ENCODE peak calls at places on chromosomes 5 and 9, in four cellular contexts. M, J, I and E are unnamed samples.

GRCh38 chr5:8913522-8913921 is 632.4 kb downstream of the SEMA5A start:
- DNase-seq in J (no peak), M (peak; percentile 80), I (no peak), E (no peak)

GRCh38 chr9:127980056-127980705 is 608 bp downstream of the EEIG1 start:
- DNase-seq in M (peak; percentile 67), J (peak; percentile 68), I (peak; percentile 65), E (no peak)

GRCh38 chr9:68538200-68538599 is 2.5 kb downstream of the TMEM252 start:
- DNase-seq in I (no peak), M (no peak), J (no peak), E (no peak)

GRCh38 chr5:150499437-150499956 is 8.4 kb upstream of the NDST1 start:
- DNase-seq in J (no peak), M (no peak), I (peak; percentile 29), E (no peak)

GRCh38 chr9:81789751-81790150 is 100.4 kb upstream of the TLE1 start:
- DNase-seq in I (no peak), J (no peak), M (no peak), E (no peak)

GRCh38 chr5:160463775-160464465 is 42.3 kb downstream of the PTTG1 start:
- DNase-seq in I (no peak), J (no peak), M (no peak), E (no peak)

GRCh38 chr5:29899583-29899982 is 1293.9 kb upstream of the CDH6 start:
- DNase-seq in J (no peak), M (no peak), I (no peak), E (no peak)

GRCh38 chr5:159763564-159763963 is 152.7 kb upstream of the ADRA1B start:
- DNase-seq in J (no peak), M (no peak), I (no peak), E (no peak)

GRCh38 chr5:41747291-41747690 is 122.9 kb downstream of the OXCT1 start:
- DNase-seq in J (no peak), I (no peak), M (no peak), E (no peak)

GRCh38 chr5:15929616-15930303 is 249.8 kb downstream of the MARCHF11 start:
- DNase-seq in I (no peak), M (no peak), J (no peak), E (no peak)

GRCh38 chr5:71932649-71933338 is 174.5 kb upstream of the MAP1B start:
- DNase-seq in M (no peak), I (no peak), J (peak; percentile 74), E (no peak)

GRCh38 chr5:74009502-74009901 is 383.5 kb downstream of the ARHGEF28 start:
- DNase-seq in M (no peak), J (no peak), I (no peak), E (no peak)

GRCh38 chr9:70389642-70390266 is 24.7 kb downstream of the KLF9 start:
- DNase-seq in M (no peak), I (no peak), J (no peak), E (no peak)

GRCh38 chr5:74132485-74132884 is 506.5 kb downstream of the ARHGEF28 start:
- DNase-seq in I (no peak), J (no peak), M (no peak), E (no peak)

GRCh38 chr9:87684627-87685204 is 41.2 kb upstream of the CTSL start:
- DNase-seq in J (no peak), I (no peak), M (no peak), E (no peak)

GRCh38 chr5:40221796-40222195 is 457.9 kb upstream of the PTGER4 start:
- DNase-seq in I (no peak), M (no peak), J (no peak), E (no peak)

GRCh38 chr5:62691946-62692345 is 113.3 kb downstream of the LRRC70 start:
- DNase-seq in M (peak; percentile 86), I (no peak), J (no peak), E (no peak)

GRCh38 chr5:5470933-5471332 is 48.5 kb downstream of the ICE1 start:
- DNase-seq in J (no peak), M (no peak), I (no peak), E (no peak)

GRCh38 chr5:107217721-107218130 is 453.0 kb downstream of the EFNA5 start:
- DNase-seq in J (peak; percentile 62), M (no peak), I (no peak), E (no peak)

GRCh38 chr9:127974002-127974768 is 6.6 kb downstream of the EEIG1 start:
- DNase-seq in J (peak; percentile 37), I (no peak), M (no peak), E (no peak)

GRCh38 chr9:127330501-127330900 is 65.9 kb downstream of the GARNL3 start:
- DNase-seq in M (no peak), J (no peak), I (no peak), E (no peak)

GRCh38 chr5:43608406-43608805 is 5.4 kb downstream of the NNT start:
- DNase-seq in I (no peak), M (no peak), J (no peak), E (no peak)

GRCh38 chr9:33139421-33140228 is 27.5 kb downstream of the B4GALT1 start:
- DNase-seq in M (no peak), J (peak; percentile 88), I (no peak), E (no peak)

GRCh38 chr5:160894-161540 is 30.3 kb upstream of the LRRC14B start:
- DNase-seq in M (no peak), I (no peak), J (no peak), E (no peak)

GRCh38 chr5:95818181-95819147 is 4.1 kb downstream of the GLRX start:
- DNase-seq in M (no peak), J (no peak), I (peak; percentile 49), E (no peak)

GRCh38 chr9:124593080-124594058 is 86.2 kb upstream of the NR5A1 start:
- DNase-seq in J (no peak), M (no peak), I (no peak), E (no peak)

GRCh38 chr9:125633116-125633743 is 73.8 kb downstream of the MAPKAP1 start:
- DNase-seq in J (no peak), I (no peak), M (no peak), E (no peak)

GRCh38 chr5:150141544-150142188 is 14.0 kb downstream of the PDGFRB start:
- DNase-seq in M (no peak), J (no peak), I (no peak), E (no peak)

GRCh38 chr5:25823330-25823873 is 1178.6 kb upstream of the CDH10 start:
- DNase-seq in M (no peak), I (no peak), J (no peak), E (no peak)

GRCh38 chr5:76236684-76237083 is 153.5 kb downstream of the SV2C start:
- DNase-seq in I (no peak), M (no peak), J (no peak), E (no peak)

DNA sequence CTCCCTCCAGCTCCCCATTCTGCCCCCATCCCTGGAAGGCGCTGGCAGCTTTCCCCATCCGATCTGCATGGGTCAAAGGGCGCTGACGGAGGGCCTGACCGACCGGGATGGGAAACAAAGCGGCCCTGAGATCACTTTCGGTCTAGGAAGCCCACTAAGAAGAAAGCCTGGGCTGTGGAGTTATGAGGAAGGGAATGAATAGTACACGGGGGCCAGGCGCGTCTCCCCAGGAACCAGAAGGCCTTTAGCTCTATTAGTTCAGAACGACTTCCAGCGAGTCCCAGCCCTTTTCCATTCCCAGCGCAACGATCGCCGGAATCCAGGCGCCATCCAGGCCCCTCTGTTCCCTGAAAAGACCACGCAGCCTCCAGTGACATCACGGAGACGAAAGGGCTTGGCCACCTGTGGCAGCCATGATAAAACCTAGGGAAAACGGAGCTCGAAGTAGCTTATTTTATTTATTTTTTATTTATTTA is 70.1 kb upstream of the CCDC180 start:
- DNase-seq in J (no peak), I (no peak), M (no peak), E (no peak)
- H3K27ac ChIP-seq in J (no peak overlapping the region), I (no peak overlapping the region), M (no peak overlapping the region), E (no peak overlapping the region)

GRCh38 chr5:125202353-125202752 is 455.9 kb upstream of the ZNF608 start:
- DNase-seq in I (no peak), M (no peak), J (no peak), E (no peak)
- H3K4me1 ChIP-seq in I (peaks cover 41% of the 10 kb centered on the region), M (no peaks in the 10 kb centered on the region), J (no peaks in the 10 kb centered on the region), E (no peaks in the 10 kb centered on the region)

GRCh38 chr9:73162987-73163763 is 11.5 kb downstream of the ANXA1 start:
- DNase-seq in I (no peak), M (no peak), J (no peak), E (no peak)

GRCh38 chr9:73166453-73166852 is 14.8 kb downstream of the ANXA1 start:
- DNase-seq in M (no peak), I (no peak), J (no peak), E (no peak)

GRCh38 chr9:73170185-73170957 is 18.7 kb downstream of the ANXA1 start:
- DNase-seq in I (no peak), J (no peak), M (no peak), E (no peak)

GRCh38 chr9:73165911-73166310 is 14.2 kb downstream of the ANXA1 start:
- DNase-seq in M (no peak), J (no peak), I (no peak), E (no peak)

GRCh38 chr9:73167614-73168013 is 15.9 kb downstream of the ANXA1 start:
- DNase-seq in J (no peak), I (no peak), M (no peak), E (no peak)
- H3K36me3 ChIP-seq in J (peaks cover 94% of the 10 kb centered on the region), I (no peaks in the 10 kb centered on the region), M (no peaks in the 10 kb centered on the region), E (peaks cover 6% of the 10 kb centered on the region)

GRCh38 chr9:131728961-131729360 is 10.9 kb downstream of the RAPGEF1 start:
- DNase-seq in I (peak; percentile 90), M (peak; percentile 71), J (no peak), E (peak; percentile 83)
- H3K27ac ChIP-seq in I (peak overlapping the region; percentile 100), M (peak overlapping the region; percentile 100), J (peak overlapping the region; percentile 11), E (peak overlapping the region; percentile 76)

GRCh38 chr5:132266836-132267160 is 9.3 kb downstream of the PDLIM4 start:
- DNase-seq in M (no peak), J (no peak), I (no peak), E (no peak)

GRCh38 chr5:132265336-132266030 is 8.0 kb downstream of the PDLIM4 start:
- DNase-seq in I (no peak), J (no peak), M (no peak), E (no peak)

GRCh38 chr5:132264546-132265335 is 7.2 kb downstream of the PDLIM4 start:
- DNase-seq in J (no peak), M (no peak), I (no peak), E (no peak)

GRCh38 chr5:132267166-132267739 is 9.8 kb downstream of the PDLIM4 start:
- DNase-seq in J (no peak), M (no peak), I (no peak), E (no peak)

DNA sequence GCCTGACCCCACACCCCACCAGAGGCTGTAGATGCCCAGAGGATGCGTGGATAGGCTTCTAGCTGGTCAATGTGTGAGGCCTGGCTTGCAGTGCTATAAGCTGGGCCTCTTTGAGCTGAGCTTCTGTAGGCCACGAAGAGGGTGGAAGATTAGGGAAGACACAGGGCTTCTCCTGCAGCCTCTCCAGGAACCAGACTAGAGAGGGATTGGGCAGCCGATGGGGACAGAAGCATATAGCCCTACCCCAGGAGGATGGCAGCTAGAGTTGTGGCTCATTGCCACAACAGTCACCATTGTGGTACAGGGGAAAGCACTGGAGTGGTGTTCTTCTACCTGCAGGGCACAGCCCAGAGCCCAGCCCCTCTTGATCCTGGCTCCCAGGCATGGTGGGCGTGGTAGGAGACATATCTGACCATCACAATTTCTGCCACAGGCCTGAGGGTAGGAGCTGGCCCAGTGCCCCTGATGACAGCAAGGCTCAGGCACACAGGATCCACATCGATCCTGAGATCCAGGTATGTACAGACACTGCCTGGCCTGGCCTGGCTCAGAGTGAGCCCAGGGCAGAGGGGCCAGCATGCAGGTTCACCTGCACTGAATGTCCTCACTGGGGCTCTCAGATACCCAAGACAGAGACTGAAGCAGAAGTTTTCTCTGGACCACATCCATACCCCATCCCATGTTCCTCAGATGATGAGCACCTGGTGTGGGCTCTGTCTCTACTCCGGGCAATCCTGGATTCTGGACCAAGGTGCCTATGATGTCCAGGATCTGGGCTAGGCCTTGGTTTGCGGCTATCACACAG is 8.7 kb downstream of the PDLIM4 start:
- DNase-seq in M (no peak), J (no peak), I (no peak), E (no peak)
- H3K4me1 ChIP-seq in M (no peaks in the 10 kb centered on the region), J (peaks cover 3% of the 10 kb centered on the region), I (no peaks in the 10 kb centered on the region), E (no peaks in the 10 kb centered on the region)